ENCODE peak calls at places on chromosome 1, in ten cellular contexts. One of them, this sample, is unnamed.

GRCh38 chr1:101409102-101409501 is 172.3 kb downstream of the S1PR1 start:
- DNase-seq in GM12878: no peak
- DNase-seq in astrocyte: no peak
- DNase-seq in K562: no peak
- DNase-seq in left ventricle myocardium inferior: no peak
- DNase-seq in ovary: no peak
- DNase-seq in esophagus squamous epithelium: no peak
- DNase-seq in HCT116: no peak
- DNase-seq in thoracic aorta: no peak
- DNase-seq in H9: no peak
- DNase-seq in this sample: no peak

GRCh38 chr1:99371413-99371812 is 107.1 kb downstream of the PLPPR4 start:
- DNase-seq in GM12878: no peak
- DNase-seq in astrocyte: no peak
- DNase-seq in K562: no peak
- DNase-seq in left ventricle myocardium inferior: no peak
- DNase-seq in ovary: no peak
- DNase-seq in esophagus squamous epithelium: no peak
- DNase-seq in HCT116: no peak
- DNase-seq in thoracic aorta: no peak
- DNase-seq in H9: no peak
- DNase-seq in this sample: no peak

GRCh38 chr1:67460648-67461500 is 30.7 kb upstream of the SERBP1 start:
- DNase-seq in GM12878: no peak
- DNase-seq in astrocyte: no peak
- DNase-seq in K562: no peak
- DNase-seq in left ventricle myocardium inferior: peak; percentile 63
- DNase-seq in ovary: no peak
- DNase-seq in esophagus squamous epithelium: no peak
- DNase-seq in HCT116: no peak
- DNase-seq in thoracic aorta: peak; percentile 9
- DNase-seq in H9: peak; percentile 36
- DNase-seq in this sample: no peak

GRCh38 chr1:210700511-210700910 is 371.8 kb downstream of the HHAT start:
- DNase-seq in GM12878: no peak
- DNase-seq in astrocyte: no peak
- DNase-seq in K562: no peak
- DNase-seq in left ventricle myocardium inferior: no peak
- DNase-seq in ovary: no peak
- DNase-seq in esophagus squamous epithelium: no peak
- DNase-seq in HCT116: no peak
- DNase-seq in thoracic aorta: no peak
- DNase-seq in H9: no peak
- DNase-seq in this sample: no peak

GRCh38 chr1:106952766-106953165 is 103.7 kb upstream of the PRMT6 start:
- DNase-seq in GM12878: no peak
- DNase-seq in astrocyte: peak; percentile 22
- DNase-seq in K562: no peak
- DNase-seq in left ventricle myocardium inferior: no peak
- DNase-seq in ovary: no peak
- DNase-seq in esophagus squamous epithelium: no peak
- DNase-seq in HCT116: no peak
- DNase-seq in thoracic aorta: no peak
- DNase-seq in H9: no peak
- DNase-seq in this sample: no peak

GRCh38 chr1:193448682-193449461 is 262.5 kb upstream of the B3GALT2 start:
- DNase-seq in GM12878: peak; percentile 51
- DNase-seq in astrocyte: no peak
- DNase-seq in K562: no peak
- DNase-seq in left ventricle myocardium inferior: no peak
- DNase-seq in ovary: no peak
- DNase-seq in esophagus squamous epithelium: no peak
- DNase-seq in HCT116: no peak
- DNase-seq in thoracic aorta: no peak
- DNase-seq in H9: no peak
- DNase-seq in this sample: no peak

GRCh38 chr1:219574484-219575087 is 38.3 kb downstream of the ZC3H11B start:
- DNase-seq in GM12878: no peak
- DNase-seq in astrocyte: no peak
- DNase-seq in K562: no peak
- DNase-seq in left ventricle myocardium inferior: no peak
- DNase-seq in ovary: no peak
- DNase-seq in esophagus squamous epithelium: no peak
- DNase-seq in HCT116: no peak
- DNase-seq in thoracic aorta: no peak
- DNase-seq in H9: no peak
- DNase-seq in this sample: no peak

GRCh38 chr1:17393225-17393624 is 21.2 kb downstream of the PADI6 start:
- DNase-seq in GM12878: no peak
- DNase-seq in astrocyte: no peak
- DNase-seq in K562: no peak
- DNase-seq in left ventricle myocardium inferior: no peak
- DNase-seq in ovary: no peak
- DNase-seq in esophagus squamous epithelium: no peak
- DNase-seq in HCT116: no peak
- DNase-seq in thoracic aorta: no peak
- DNase-seq in H9: no peak
- DNase-seq in this sample: no peak

GRCh38 chr1:230084408-230085177 is 17.6 kb downstream of the GALNT2 start:
- DNase-seq in GM12878: no peak
- DNase-seq in astrocyte: peak; percentile 99
- DNase-seq in K562: no peak
- DNase-seq in left ventricle myocardium inferior: no peak
- DNase-seq in ovary: peak; percentile 60
- DNase-seq in esophagus squamous epithelium: no peak
- DNase-seq in HCT116: peak; percentile 89
- DNase-seq in thoracic aorta: peak; percentile 79
- DNase-seq in H9: no peak
- DNase-seq in this sample: peak; percentile 44

GRCh38 chr1:85708826-85709222 is 591 bp upstream of the ZNHIT6 start:
- DNase-seq in GM12878: no peak
- DNase-seq in astrocyte: no peak
- DNase-seq in K562: peak; percentile 74
- DNase-seq in left ventricle myocardium inferior: no peak
- DNase-seq in ovary: no peak
- DNase-seq in esophagus squamous epithelium: no peak
- DNase-seq in HCT116: no peak
- DNase-seq in thoracic aorta: no peak
- DNase-seq in H9: no peak
- DNase-seq in this sample: no peak

GRCh38 chr1:57017201-57017600 is 51.4 kb upstream of the C8B start:
- DNase-seq in GM12878: no peak
- DNase-seq in astrocyte: peak; percentile 4
- DNase-seq in K562: no peak
- DNase-seq in left ventricle myocardium inferior: no peak
- DNase-seq in ovary: no peak
- DNase-seq in esophagus squamous epithelium: no peak
- DNase-seq in HCT116: no peak
- DNase-seq in thoracic aorta: no peak
- DNase-seq in H9: no peak
- DNase-seq in this sample: no peak

GRCh38 chr1:57019240-57019805 is 53.5 kb upstream of the C8B start:
- DNase-seq in GM12878: no peak
- DNase-seq in astrocyte: no peak
- DNase-seq in K562: no peak
- DNase-seq in left ventricle myocardium inferior: no peak
- DNase-seq in ovary: no peak
- DNase-seq in esophagus squamous epithelium: no peak
- DNase-seq in HCT116: no peak
- DNase-seq in thoracic aorta: no peak
- DNase-seq in H9: no peak
- DNase-seq in this sample: peak; percentile 13

GRCh38 chr1:57015071-57015470 is 49.3 kb upstream of the C8B start:
- DNase-seq in GM12878: no peak
- DNase-seq in astrocyte: no peak
- DNase-seq in K562: no peak
- DNase-seq in left ventricle myocardium inferior: no peak
- DNase-seq in ovary: no peak
- DNase-seq in esophagus squamous epithelium: no peak
- DNase-seq in HCT116: no peak
- DNase-seq in thoracic aorta: no peak
- DNase-seq in H9: no peak
- DNase-seq in this sample: no peak

GRCh38 chr1:57018119-57018518 is 52.3 kb upstream of the C8B start:
- DNase-seq in GM12878: no peak
- DNase-seq in astrocyte: no peak
- DNase-seq in K562: no peak
- DNase-seq in left ventricle myocardium inferior: no peak
- DNase-seq in ovary: no peak
- DNase-seq in esophagus squamous epithelium: no peak
- DNase-seq in HCT116: no peak
- DNase-seq in thoracic aorta: no peak
- DNase-seq in H9: no peak
- DNase-seq in this sample: no peak

GRCh38 chr1:57017717-57018116 is 51.9 kb upstream of the C8B start:
- DNase-seq in GM12878: no peak
- DNase-seq in astrocyte: no peak
- DNase-seq in K562: peak; percentile 47
- DNase-seq in left ventricle myocardium inferior: no peak
- DNase-seq in ovary: no peak
- DNase-seq in esophagus squamous epithelium: no peak
- DNase-seq in HCT116: peak; percentile 8
- DNase-seq in thoracic aorta: no peak
- DNase-seq in H9: peak; percentile 50
- DNase-seq in this sample: peak; percentile 15
- TF ChIP-seq CTCF in GM12878: no peak
- TF ChIP-seq CTCF in astrocyte: peak; percentile 17
- TF ChIP-seq CTCF in K562: peak; percentile 54
- TF ChIP-seq CTCF in left ventricle myocardium inferior: peak; percentile 17
- TF ChIP-seq CTCF in ovary: no peak
- TF ChIP-seq CTCF in esophagus squamous epithelium: no peak
- TF ChIP-seq CTCF in HCT116: no peak
- TF ChIP-seq CTCF in thoracic aorta: no peak
- TF ChIP-seq CTCF in H9: peak; percentile 80
- TF ChIP-seq CTCF in this sample: peak; percentile 45

GRCh38 chr1:204292733-204293132 is 67.0 kb downstream of the PLEKHA6 start:
- DNase-seq in GM12878: no peak
- DNase-seq in astrocyte: no peak
- DNase-seq in K562: no peak
- DNase-seq in left ventricle myocardium inferior: no peak
- DNase-seq in ovary: peak; percentile 48
- DNase-seq in esophagus squamous epithelium: no peak
- DNase-seq in HCT116: no peak
- DNase-seq in thoracic aorta: no peak
- DNase-seq in H9: no peak
- DNase-seq in this sample: no peak
- H3K27ac ChIP-seq in GM12878: no peak overlapping the region
- H3K27ac ChIP-seq in astrocyte: no peak overlapping the region
- H3K27ac ChIP-seq in K562: no peak overlapping the region
- H3K27ac ChIP-seq in left ventricle myocardium inferior: peak overlapping the region; percentile 82
- H3K27ac ChIP-seq in ovary: peak overlapping the region; percentile 58
- H3K27ac ChIP-seq in esophagus squamous epithelium: peak overlapping the region; percentile 85
- H3K27ac ChIP-seq in HCT116: no peak overlapping the region
- H3K27ac ChIP-seq in thoracic aorta: no peak overlapping the region
- H3K27ac ChIP-seq in H9: no peak overlapping the region
- H3K27ac ChIP-seq in this sample: no peak overlapping the region

DNA sequence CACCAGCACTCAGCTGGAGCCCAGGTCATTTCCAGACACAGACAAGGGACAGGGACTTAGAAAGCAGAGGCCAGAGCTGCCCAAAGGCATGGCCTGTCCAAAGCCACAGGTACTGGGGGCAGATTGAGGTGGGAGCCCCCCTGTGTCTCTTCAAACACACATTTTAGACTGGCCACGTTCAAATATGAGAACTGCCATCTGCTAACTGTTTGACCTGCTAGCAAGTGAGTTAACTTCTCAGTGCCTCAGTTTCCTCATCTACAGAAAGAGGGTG is 866 bp upstream of the LEFTY2 start:
- DNase-seq in GM12878: no peak
- DNase-seq in astrocyte: no peak
- DNase-seq in K562: no peak
- DNase-seq in left ventricle myocardium inferior: no peak
- DNase-seq in ovary: no peak
- DNase-seq in esophagus squamous epithelium: no peak
- DNase-seq in HCT116: no peak
- DNase-seq in thoracic aorta: no peak
- DNase-seq in H9: no peak
- DNase-seq in this sample: no peak
- TF ChIP-seq CTCF in GM12878: no peak
- TF ChIP-seq CTCF in astrocyte: no peak
- TF ChIP-seq CTCF in K562: no peak
- TF ChIP-seq CTCF in left ventricle myocardium inferior: no peak
- TF ChIP-seq CTCF in ovary: no peak
- TF ChIP-seq CTCF in esophagus squamous epithelium: no peak
- TF ChIP-seq CTCF in HCT116: no peak
- TF ChIP-seq CTCF in thoracic aorta: no peak
- TF ChIP-seq CTCF in H9: no peak
- TF ChIP-seq CTCF in this sample: no peak

GRCh38 chr1:37477198-37477931 is 3.0 kb downstream of the ZC3H12A start:
- DNase-seq in GM12878: peak; percentile 81
- DNase-seq in astrocyte: peak; percentile 61
- DNase-seq in K562: peak; percentile 33
- DNase-seq in left ventricle myocardium inferior: no peak
- DNase-seq in ovary: peak; percentile 52
- DNase-seq in esophagus squamous epithelium: no peak
- DNase-seq in HCT116: no peak
- DNase-seq in thoracic aorta: no peak
- DNase-seq in H9: peak; percentile 69
- DNase-seq in this sample: no peak

GRCh38 chr1:37477946-37478345 is 3.6 kb downstream of the ZC3H12A start:
- DNase-seq in GM12878: no peak
- DNase-seq in astrocyte: no peak
- DNase-seq in K562: no peak
- DNase-seq in left ventricle myocardium inferior: no peak
- DNase-seq in ovary: no peak
- DNase-seq in esophagus squamous epithelium: no peak
- DNase-seq in HCT116: no peak
- DNase-seq in thoracic aorta: no peak
- DNase-seq in H9: no peak
- DNase-seq in this sample: no peak

GRCh38 chr1:37479255-37480124 is 5.1 kb downstream of the ZC3H12A start:
- DNase-seq in GM12878: peak; percentile 65
- DNase-seq in astrocyte: peak; percentile 78
- DNase-seq in K562: peak; percentile 96
- DNase-seq in left ventricle myocardium inferior: peak; percentile 71
- DNase-seq in ovary: peak; percentile 82
- DNase-seq in esophagus squamous epithelium: peak; percentile 85
- DNase-seq in HCT116: peak; percentile 67
- DNase-seq in thoracic aorta: peak; percentile 85
- DNase-seq in H9: no peak
- DNase-seq in this sample: peak; percentile 90

GRCh38 chr1:37478890-37479254 is 4.5 kb downstream of the ZC3H12A start:
- DNase-seq in GM12878: no peak
- DNase-seq in astrocyte: peak; percentile 45
- DNase-seq in K562: no peak
- DNase-seq in left ventricle myocardium inferior: no peak
- DNase-seq in ovary: no peak
- DNase-seq in esophagus squamous epithelium: no peak
- DNase-seq in HCT116: no peak
- DNase-seq in thoracic aorta: no peak
- DNase-seq in H9: no peak
- DNase-seq in this sample: no peak

DNA sequence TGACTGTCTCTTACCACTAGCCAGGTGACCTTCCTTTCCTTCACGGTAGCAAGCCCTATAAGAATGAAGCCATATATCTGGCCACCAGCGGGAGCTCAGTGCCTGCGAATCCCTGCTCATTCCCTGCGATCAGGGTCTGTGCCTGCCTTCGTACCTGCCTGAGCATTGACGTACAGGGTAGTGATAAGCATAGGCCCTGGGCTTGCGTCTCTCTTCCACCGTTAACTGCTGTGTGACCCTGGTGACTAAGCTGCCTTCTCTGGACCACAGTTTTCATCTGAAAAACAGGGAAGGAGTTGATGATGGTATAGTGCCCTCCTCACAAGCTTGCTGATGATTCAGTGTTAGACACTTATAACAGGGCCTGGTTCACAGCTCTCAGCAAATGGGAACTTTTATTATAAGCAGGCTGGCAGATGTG is 4.1 kb downstream of the ZC3H12A start:
- DNase-seq in GM12878: no peak
- DNase-seq in astrocyte: peak; percentile 76
- DNase-seq in K562: peak; percentile 53
- DNase-seq in left ventricle myocardium inferior: no peak
- DNase-seq in ovary: no peak
- DNase-seq in esophagus squamous epithelium: no peak
- DNase-seq in HCT116: no peak
- DNase-seq in thoracic aorta: no peak
- DNase-seq in H9: no peak
- DNase-seq in this sample: no peak
- H3K27ac ChIP-seq in GM12878: peak overlapping the region; percentile 99
- H3K27ac ChIP-seq in astrocyte: peak overlapping the region; percentile 96
- H3K27ac ChIP-seq in K562: peak overlapping the region; percentile 94
- H3K27ac ChIP-seq in left ventricle myocardium inferior: peak overlapping the region; percentile 91
- H3K27ac ChIP-seq in ovary: peak overlapping the region; percentile 54
- H3K27ac ChIP-seq in esophagus squamous epithelium: peak overlapping the region; percentile 97
- H3K27ac ChIP-seq in HCT116: peak overlapping the region; percentile 91
- H3K27ac ChIP-seq in thoracic aorta: peak overlapping the region; percentile 98
- H3K27ac ChIP-seq in H9: no peak overlapping the region
- H3K27ac ChIP-seq in this sample: peak overlapping the region; percentile 88